ENCODE peak calls at places on chromosomes 3 and 15, in seven cellular contexts. O, V, U, T, D, W and J are unnamed samples.

GRCh38 chr3:52155912-52156311 is 1.7 kb upstream of the POC1A start:
- DNase-seq in O (no peak), V (no peak), U (no peak), T (no peak), D (no peak), W (no peak), J (no peak)

GRCh38 chr3:150015906-150016305 is 45.2 kb upstream of the PFN2 start:
- DNase-seq in O (no peak), V (peak), U (no peak), T (peak), D (no peak), W (no peak), J (no peak)

GRCh38 chr15:42825599-42825998 is 88.7 kb upstream of the CDAN1 start:
- DNase-seq in O (no peak), V (no peak), U (no peak), T (no peak), D (no peak), W (no peak), J (no peak)

GRCh38 chr15:31471731-31472430 is 145.2 kb downstream of the KLF13 start:
- DNase-seq in O (no peak), V (peak), U (no peak), T (peak), D (no peak), W (no peak), J (peak)

GRCh38 chr15:38297623-38298388 is 45.2 kb downstream of the SPRED1 start:
- DNase-seq in O (no peak), V (peak), U (no peak), T (peak), D (no peak), W (no peak), J (peak)

GRCh38 chr3:140933552-140933951 is 8.1 kb upstream of the SLC25A36 start:
- DNase-seq in O (no peak), V (no peak), U (no peak), T (no peak), D (no peak), W (no peak), J (no peak)

GRCh38 chr3:191263365-191263764 is 64.3 kb downstream of the OSTN start:
- DNase-seq in O (no peak), V (no peak), U (no peak), T (no peak), D (no peak), W (no peak), J (no peak)

GRCh38 chr3:12782172-12782815 is 14.2 kb upstream of the CAND2 start:
- DNase-seq in O (no peak), V (peak), U (peak), T (peak), D (no peak), W (no peak), J (peak)

GRCh38 chr3:185082149-185082548 is 70.7 kb downstream of the C3orf70 start:
- DNase-seq in O (no peak), V (no peak), U (no peak), T (no peak), D (no peak), W (no peak), J (no peak)

GRCh38 chr3:139457066-139457465 is 19.2 kb downstream of the RBP2 start:
- DNase-seq in O (no peak), V (no peak), U (no peak), T (no peak), D (no peak), W (no peak), J (no peak)

GRCh38 chr15:54082836-54083492 is 104.7 kb downstream of the UNC13C start:
- DNase-seq in O (peak), V (peak), U (no peak), T (no peak), D (no peak), W (peak), J (peak)

GRCh38 chr15:37093480-37094410 is 6.6 kb downstream of the MEIS2 start:
- DNase-seq in O (no peak), V (peak), U (no peak), T (peak), D (no peak), W (no peak), J (peak)

GRCh38 chr15:89781891-89782618 is 5.9 kb downstream of the MESP2 start:
- DNase-seq in O (no peak), V (peak), U (no peak), T (peak), D (no peak), W (no peak), J (peak)

GRCh38 chr3:192827208-192827607 is 90.4 kb downstream of the MB21D2 start:
- DNase-seq in O (no peak), V (peak), U (no peak), T (peak), D (no peak), W (no peak), J (no peak)

GRCh38 chr3:143511174-143511879 is 336.9 kb downstream of the SLC9A9 start:
- DNase-seq in O (no peak), V (no peak), U (no peak), T (no peak), D (no peak), W (no peak), J (no peak)

GRCh38 chr3:113274959-113275556 is 63.7 kb downstream of the BOC start:
- DNase-seq in O (no peak), V (no peak), U (no peak), T (no peak), D (no peak), W (no peak), J (no peak)

GRCh38 chr15:81021321-81021720 is 20.6 kb downstream of the TLNRD1 start:
- DNase-seq in O (no peak), V (no peak), U (no peak), T (no peak), D (no peak), W (no peak), J (no peak)

GRCh38 chr15:78726870-78727551 is 84.3 kb downstream of the ADAMTS7 start:
- DNase-seq in O (no peak), V (peak), U (no peak), T (peak), D (no peak), W (peak), J (no peak)

GRCh38 chr3:45178131-45179023 is 32.2 kb upstream of the CDCP1 start:
- DNase-seq in O (no peak), V (no peak), U (no peak), T (peak), D (no peak), W (no peak), J (peak)

GRCh38 chr15:80991446-80991845 is 1.8 kb upstream of the MESD start:
- DNase-seq in O (no peak), V (peak), U (no peak), T (no peak), D (no peak), W (peak), J (peak)

GRCh38 chr3:42061711-42062408 is 29.3 kb upstream of the TRAK1 start:
- DNase-seq in O (no peak), V (peak), U (no peak), T (peak), D (no peak), W (no peak), J (peak)

GRCh38 chr3:111961461-111962269 is 17.2 kb upstream of the ABHD10 start:
- DNase-seq in O (no peak), V (peak), U (no peak), T (no peak), D (no peak), W (no peak), J (no peak)

GRCh38 chr15:95883064-95883463 is 447.4 kb upstream of the NR2F2 start:
- DNase-seq in O (no peak), V (no peak), U (no peak), T (no peak), D (no peak), W (no peak), J (no peak)

GRCh38 chr3:102004561-102004960 is 155.2 kb downstream of the NFKBIZ start:
- DNase-seq in O (no peak), V (no peak), U (no peak), T (no peak), D (no peak), W (no peak), J (no peak)

GRCh38 chr3:20043398-20043797 is 3.2 kb downstream of the KAT2B start:
- DNase-seq in O (no peak), V (peak), U (peak), T (no peak), D (peak), W (no peak), J (peak)

GRCh38 chr3:99084825-99085224 is 183.3 kb upstream of the DCBLD2 start:
- DNase-seq in O (no peak), V (peak), U (no peak), T (peak), D (no peak), W (no peak), J (no peak)

GRCh38 chr15:39951561-39951960 is 17.6 kb downstream of the EIF2AK4 start:
- DNase-seq in O (no peak), V (no peak), U (no peak), T (no peak), D (no peak), W (no peak), J (no peak)

GRCh38 chr3:121809249-121809648 is 25.6 kb downstream of the IQCB1 start:
- DNase-seq in O (no peak), V (no peak), U (no peak), T (no peak), D (no peak), W (no peak), J (no peak)

GRCh38 chr3:30667250-30667585 is 60.8 kb downstream of the TGFBR2 start:
- DNase-seq in O (peak), V (no peak), U (no peak), T (no peak), D (no peak), W (peak), J (no peak)

GRCh38 chr3:160395297-160395696 is 3.7 kb downstream of the IFT80 start:
- DNase-seq in O (no peak), V (peak), U (no peak), T (peak), D (no peak), W (peak), J (peak)

GRCh38 chr3:126985143-126985985 is 2.4 kb downstream of the PLXNA1 start:
- DNase-seq in O (no peak), V (no peak), U (no peak), T (no peak), D (no peak), W (no peak), J (no peak)

GRCh38 chr3:78101363-78101762 is 1061.5 kb downstream of the ROBO2 start:
- DNase-seq in O (no peak), V (peak), U (no peak), T (peak), D (no peak), W (no peak), J (peak)

GRCh38 chr3:138284957-138285477 is 44.6 kb downstream of the NME9 start:
- DNase-seq in O (no peak), V (no peak), U (no peak), T (no peak), D (no peak), W (no peak), J (no peak)
- TF ChIP-seq CTCF in O (peak), V (peak), U (no peak), T (peak), D (no peak), W (peak), J (no peak)

GRCh38 chr3:194688946-194689345 is 3.3 kb downstream of the FAM43A start:
- DNase-seq in O (no peak), V (no peak), U (no peak), T (no peak), D (no peak), W (no peak), J (no peak)
- H3K4me3 ChIP-seq in O (no peak), V (no peak), U (peak), T (peak), D (no peak), W (peak), J (peak)

GRCh38 chr3:186464424-186465093 is 79.6 kb downstream of the CRYGS start:
- DNase-seq in O (no peak), V (no peak), U (no peak), T (no peak), D (no peak), W (peak), J (no peak)
- TF ChIP-seq CTCF in O (peak), V (no peak), U (no peak), T (no peak), D (no peak), W (peak), J (no peak)

GRCh38 chr3:56408761-56409196 is 59.5 kb downstream of the ERC2 start:
- DNase-seq in O (no peak), V (no peak), U (no peak), T (no peak), D (no peak), W (no peak), J (no peak)

GRCh38 chr3:56415672-56416071 is 52.6 kb downstream of the ERC2 start:
- DNase-seq in O (no peak), V (no peak), U (no peak), T (peak), D (no peak), W (no peak), J (no peak)

GRCh38 chr3:56411147-56411546 is 57.1 kb downstream of the ERC2 start:
- DNase-seq in O (no peak), V (no peak), U (no peak), T (no peak), D (no peak), W (no peak), J (no peak)

GRCh38 chr3:56410576-56410975 is 57.7 kb downstream of the ERC2 start:
- DNase-seq in O (no peak), V (no peak), U (no peak), T (no peak), D (no peak), W (no peak), J (no peak)

DNA sequence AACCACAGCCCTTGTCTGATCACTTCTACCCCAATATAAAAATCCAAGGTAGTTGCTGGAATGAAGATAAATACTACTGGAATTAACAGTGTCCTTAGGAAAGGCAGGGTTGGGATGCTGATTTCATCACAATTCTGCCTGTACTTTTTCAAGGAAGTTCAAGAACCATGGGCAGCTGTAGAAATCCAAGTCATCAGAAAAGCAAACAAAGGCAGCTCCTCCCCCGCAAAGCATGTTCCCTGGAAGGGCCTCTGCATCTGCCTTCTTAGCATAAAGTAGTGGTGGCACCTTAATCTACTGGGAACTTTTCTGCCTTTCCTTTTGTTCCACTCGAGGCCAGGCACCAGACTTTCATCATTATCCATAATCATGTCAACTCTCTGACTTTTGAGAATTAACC is 54.4 kb downstream of the ERC2 start:
- DNase-seq in O (no peak), V (no peak), U (no peak), T (no peak), D (no peak), W (no peak), J (no peak)
- H3K4me3 ChIP-seq in O (no peak), V (no peak), U (no peak), T (no peak), D (no peak), W (no peak), J (no peak)

GRCh38 chr3:157354722-157355121 is 81.9 kb upstream of the PTX3 start:
- DNase-seq in O (no peak), V (peak), U (no peak), T (peak), D (no peak), W (peak), J (peak)
- TF ChIP-seq CTCF in O (peak), V (peak), U (no peak), T (peak), D (no peak), W (peak), J (peak)

GRCh38 chr15:64634020-64634419 is 141.4 kb downstream of the RBPMS2 start:
- DNase-seq in O (no peak), V (no peak), U (no peak), T (peak), D (peak), W (peak), J (no peak)
- H3K4me3 ChIP-seq in O (no peak), V (no peak), U (no peak), T (no peak), D (peak), W (no peak), J (no peak)

GRCh38 chr15:91142097-91142744 is 42.2 kb downstream of the SV2B start:
- DNase-seq in O (no peak), V (peak), U (no peak), T (no peak), D (no peak), W (peak), J (peak)
- TF ChIP-seq CTCF in O (peak), V (peak), U (peak), T (peak), D (peak), W (peak), J (no peak)

GRCh38 chr3:188000361-188000861 is 153.5 kb upstream of the LPP start:
- DNase-seq in O (no peak), V (no peak), U (no peak), T (no peak), D (no peak), W (no peak), J (no peak)
- H3K4me3 ChIP-seq in O (no peak), V (no peak), U (no peak), T (no peak), D (no peak), W (no peak), J (no peak)

GRCh38 chr3:197495499-197495898 is 60.3 kb downstream of the BDH1 start:
- DNase-seq in O (no peak), V (peak), U (no peak), T (no peak), D (no peak), W (peak), J (no peak)
- TF ChIP-seq CTCF in O (no peak), V (no peak), U (no peak), T (no peak), D (no peak), W (no peak), J (no peak)